ENCODE peak calls at places on chromosome X, in nine cellular contexts. N is ovary, L is A549, Q is stomach, E is upper lobe of left lung, R is tibial nerve, H is HepG2, O is H1, M is transverse colon. T is an unnamed sample. For H3K4me1, the result is how much of the 10 kb centered on the place peaks cover.

GRCh38 chrX:18828832-18829404 is 121.5 kb downstream of the PPEF1 start:
- DNase-seq in N (no peak), L (peak), Q (no peak), E (no peak), R (no peak), H (peak), O (no peak), M (no peak), T (no peak)

GRCh38 chrX:17788439-17788838 is 51.1 kb downstream of the SCML1 start:
- DNase-seq in N (peak), L (peak), Q (peak), E (peak), R (peak), H (peak), O (peak), M (peak), T (no peak)

GRCh38 chrX:22165732-22166457 is 106.8 kb upstream of the CBLL2 start:
- DNase-seq in N (no peak), L (peak), Q (no peak), E (no peak), R (no peak), H (no peak), O (no peak), M (no peak), T (no peak)

GRCh38 chrX:10648608-10649007 is 28.2 kb upstream of the MID1 start:
- DNase-seq in N (no peak), L (no peak), Q (no peak), E (no peak), R (no peak), H (no peak), O (no peak), M (no peak), T (no peak)

GRCh38 chrX:16222123-16222522 is 54.8 kb downstream of the MAGEB17 start:
- DNase-seq in N (no peak), L (no peak), Q (no peak), E (no peak), R (no peak), H (no peak), O (no peak), M (no peak), T (no peak)

GRCh38 chrX:115018944-115019343 is 1.5 kb upstream of the IL13RA2 start:
- DNase-seq in N (no peak), L (no peak), Q (no peak), E (no peak), R (no peak), H (no peak), O (no peak), M (no peak), T (no peak)

GRCh38 chrX:23828894-23829293 is 45.9 kb downstream of the SAT1 start:
- DNase-seq in N (no peak), L (no peak), Q (no peak), E (no peak), R (no peak), H (no peak), O (no peak), M (no peak), T (no peak)

GRCh38 chrX:32395878-32396277 is 815.5 kb downstream of the DMD start:
- DNase-seq in N (no peak), L (no peak), Q (no peak), E (no peak), R (no peak), H (no peak), O (no peak), M (no peak), T (no peak)

GRCh38 chrX:107542500-107542899 is 85.8 kb upstream of the PRPS1 start:
- DNase-seq in N (no peak), L (peak), Q (peak), E (no peak), R (no peak), H (peak), O (no peak), M (no peak), T (no peak)

GRCh38 chrX:48487362-48487785 is 11.4 kb downstream of the FTSJ1 start:
- DNase-seq in N (no peak), L (peak), Q (peak), E (no peak), R (no peak), H (peak), O (no peak), M (no peak), T (no peak)

GRCh38 chrX:15739886-15740285 is 1.8 kb downstream of the CA5B start:
- DNase-seq in N (no peak), L (no peak), Q (no peak), E (no peak), R (no peak), H (no peak), O (no peak), M (no peak), T (no peak)

GRCh38 chrX:109294097-109294815 is 187.6 kb downstream of the GUCY2F start:
- DNase-seq in N (no peak), L (no peak), Q (no peak), E (no peak), R (no peak), H (no peak), O (no peak), M (no peak), T (no peak)

GRCh38 chrX:30141966-30142365 is 73.4 kb upstream of the MAGEB2 start:
- DNase-seq in N (no peak), L (peak), Q (no peak), E (no peak), R (no peak), H (peak), O (no peak), M (no peak), T (no peak)

GRCh38 chrX:136214551-136214950 is 36.6 kb downstream of the MAP7D3 start:
- DNase-seq in N (no peak), L (no peak), Q (no peak), E (no peak), R (no peak), H (peak), O (no peak), M (no peak), T (no peak)

GRCh38 chrX:124293810-124294209 is 38.6 kb upstream of the TEX13D start:
- DNase-seq in N (no peak), L (no peak), Q (no peak), E (no peak), R (no peak), H (no peak), O (no peak), M (no peak), T (no peak)

GRCh38 chrX:135411893-135412292 is 9.9 kb upstream of the SMIM10L2A start:
- DNase-seq in N (no peak), L (peak), Q (no peak), E (no peak), R (no peak), H (no peak), O (no peak), M (no peak), T (no peak)

GRCh38 chrX:151754042-151754419 is 19.5 kb downstream of the CNGA2 start:
- DNase-seq in N (no peak), L (peak), Q (no peak), E (no peak), R (no peak), H (no peak), O (peak), M (no peak), T (no peak)

GRCh38 chrX:56787734-56788152 is 58.7 kb downstream of the NBDY start:
- DNase-seq in N (no peak), L (no peak), Q (no peak), E (peak), R (no peak), H (no peak), O (no peak), M (peak), T (no peak)

GRCh38 chrX:105865709-105866108 is 43.4 kb downstream of the NRK start:
- DNase-seq in N (no peak), L (no peak), Q (no peak), E (no peak), R (no peak), H (no peak), O (no peak), M (no peak), T (no peak)

GRCh38 chrX:124981420-124981819 is 338.3 kb upstream of the TEX13C start:
- DNase-seq in N (no peak), L (no peak), Q (no peak), E (no peak), R (no peak), H (no peak), O (no peak), M (no peak), T (no peak)

GRCh38 chrX:119729408-119730201 is 28.8 kb upstream of the SOWAHD start:
- DNase-seq in N (peak), L (peak), Q (peak), E (peak), R (peak), H (peak), O (peak), M (peak), T (no peak)

GRCh38 chrX:71160475-71160874 is 15.8 kb downstream of the NLGN3 start:
- DNase-seq in N (no peak), L (no peak), Q (no peak), E (no peak), R (no peak), H (no peak), O (no peak), M (no peak), T (no peak)

GRCh38 chrX:68428431-68428830 is 4.9 kb downstream of the OPHN1 start:
- DNase-seq in N (no peak), L (no peak), Q (no peak), E (no peak), R (no peak), H (no peak), O (no peak), M (no peak), T (no peak)

GRCh38 chrX:14936561-14936960 is 63.3 kb downstream of the MOSPD2 start:
- DNase-seq in N (no peak), L (peak), Q (no peak), E (no peak), R (no peak), H (no peak), O (no peak), M (no peak), T (no peak)

GRCh38 chrX:53000447-53001208 is 42.3 kb upstream of the FAM156A start:
- DNase-seq in N (no peak), L (no peak), Q (no peak), E (no peak), R (no peak), H (no peak), O (no peak), M (no peak), T (no peak)

GRCh38 chrX:103360916-103361315 is 4.6 kb downstream of the TCEAL9 start:
- DNase-seq in N (no peak), L (no peak), Q (no peak), E (no peak), R (no peak), H (no peak), O (no peak), M (no peak), T (no peak)

GRCh38 chrX:119218198-119218597 is 17.9 kb upstream of the PGRMC1 start:
- DNase-seq in N (no peak), L (no peak), Q (no peak), E (no peak), R (no peak), H (no peak), O (no peak), M (no peak), T (no peak)

GRCh38 chrX:101368800-101369199 is 17.2 kb downstream of the BTK start:
- DNase-seq in N (no peak), L (no peak), Q (no peak), E (no peak), R (no peak), H (no peak), O (no peak), M (no peak), T (no peak)

GRCh38 chrX:2701600-2701999 is 10.5 kb downstream of the CD99 start:
- DNase-seq in N (no peak), L (no peak), Q (no peak), E (no peak), R (no peak), H (no peak), O (no peak), M (no peak), T (no peak)
- H3K4me1 ChIP-seq in N (under half), L (under half), Q (half or more), E (half or more), R (under half), H (under half), O (under half), M (half or more), T (half or more)

GRCh38 chrX:46754450-46755075 is 4.4 kb downstream of the SLC9A7 start:
- DNase-seq in N (no peak), L (no peak), Q (no peak), E (no peak), R (no peak), H (no peak), O (no peak), M (no peak), T (no peak)
- TF ChIP-seq EP300 in N (no peak), L (no peak), Q (no peak), E (no peak), R (no peak), H (no peak), O (no peak), M (no peak), T (no peak)

GRCh38 chrX:13598877-13599276 is 29.5 kb downstream of the EGFL6 start:
- DNase-seq in N (no peak), L (peak), Q (no peak), E (no peak), R (no peak), H (no peak), O (no peak), M (no peak), T (no peak)
- TF ChIP-seq CTCF in N (no peak), L (peak), Q (no peak), E (no peak), R (no peak), H (no peak), O (peak), M (no peak), T (no peak)

DNA sequence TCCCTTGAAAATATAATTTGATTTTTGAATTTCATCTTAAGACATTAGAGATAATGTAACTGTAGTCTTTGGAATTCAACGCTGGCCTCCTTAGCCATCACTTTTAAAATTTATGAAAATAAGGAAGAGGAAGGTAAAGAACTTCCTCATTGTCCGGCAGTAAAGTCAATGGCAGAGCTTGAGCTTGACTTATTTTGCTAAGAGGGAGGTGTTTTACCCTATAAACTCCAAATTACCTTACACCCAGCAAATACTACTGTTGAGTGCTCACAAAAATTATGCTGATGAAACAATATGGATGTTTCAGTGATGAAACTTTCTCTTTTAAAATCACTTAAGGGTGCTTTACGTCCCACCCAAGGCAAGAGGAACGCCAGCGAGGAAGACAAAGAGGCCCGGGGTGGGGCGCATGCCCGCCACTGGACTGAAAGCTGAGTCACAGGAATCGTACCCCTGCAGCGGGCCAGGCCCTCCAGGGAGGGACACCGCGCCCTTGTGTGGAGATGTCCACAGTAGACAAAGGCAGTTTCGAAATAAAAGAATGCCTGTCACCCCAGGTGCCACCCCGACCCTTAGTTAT is 603 bp upstream of the TMSB4X start:
- DNase-seq in N (peak), L (peak), Q (peak), E (peak), R (peak), H (no peak), O (peak), M (peak), T (no peak)
- H3K4me1 ChIP-seq in N (under half), L (under half), Q (under half), E (under half), R (under half), H (under half), O (under half), M (under half), T (under half)

T was measured in esophagus muscularis mucosa.